ENCODE peak calls at places on chromosomes 1 and 21, in ten cellular contexts. One of them, this sample, is unnamed.
A peak's percentile ranks its signal among the peaks of the same experiment; 100 is the strongest.

GRCh38 chr1:27872802-27873665 is 690 bp downstream of the THEMIS2 start:
- DNase-seq in endothelial cell of umbilical vein: peak; percentile 37
- DNase-seq in IMR-90: peak; percentile 40
- DNase-seq in NB4: peak; percentile 56
- DNase-seq in body of pancreas: no peak
- DNase-seq in heart left ventricle: no peak
- DNase-seq in A549: no peak
- DNase-seq in HCT116: no peak
- DNase-seq in uterus: no peak
- DNase-seq in stomach: peak; percentile 26
- DNase-seq in this sample: peak; percentile 49

GRCh38 chr1:28241633-28242241 is 5.8 kb downstream of the ATP5IF1 start:
- DNase-seq in endothelial cell of umbilical vein: no peak
- DNase-seq in IMR-90: no peak
- DNase-seq in NB4: no peak
- DNase-seq in body of pancreas: no peak
- DNase-seq in heart left ventricle: no peak
- DNase-seq in A549: no peak
- DNase-seq in HCT116: no peak
- DNase-seq in uterus: no peak
- DNase-seq in stomach: no peak
- DNase-seq in this sample: no peak

GRCh38 chr21:25369524-25370300 is 237.6 kb downstream of the MRPL39 start:
- DNase-seq in endothelial cell of umbilical vein: no peak
- DNase-seq in IMR-90: peak; percentile 66
- DNase-seq in NB4: no peak
- DNase-seq in body of pancreas: no peak
- DNase-seq in heart left ventricle: no peak
- DNase-seq in A549: no peak
- DNase-seq in HCT116: no peak
- DNase-seq in uterus: no peak
- DNase-seq in stomach: no peak
- DNase-seq in this sample: no peak

GRCh38 chr1:197775282-197776262 is at the start of gene DENND1B:
- DNase-seq in endothelial cell of umbilical vein: peak; percentile 52
- DNase-seq in IMR-90: peak; percentile 61
- DNase-seq in NB4: peak; percentile 95
- DNase-seq in body of pancreas: peak; percentile 90
- DNase-seq in heart left ventricle: peak; percentile 68
- DNase-seq in A549: peak; percentile 39
- DNase-seq in HCT116: peak; percentile 43
- DNase-seq in uterus: peak; percentile 43
- DNase-seq in stomach: peak; percentile 86
- DNase-seq in this sample: peak; percentile 92

GRCh38 chr21:46538851-46539666 is 65.8 kb downstream of the S100B start:
- DNase-seq in endothelial cell of umbilical vein: no peak
- DNase-seq in IMR-90: no peak
- DNase-seq in NB4: no peak
- DNase-seq in body of pancreas: no peak
- DNase-seq in heart left ventricle: no peak
- DNase-seq in A549: no peak
- DNase-seq in HCT116: no peak
- DNase-seq in uterus: no peak
- DNase-seq in stomach: no peak
- DNase-seq in this sample: no peak

GRCh38 chr1:116379057-116379630 is 6.1 kb downstream of the ATP1A1 start:
- DNase-seq in endothelial cell of umbilical vein: no peak
- DNase-seq in IMR-90: peak; percentile 14
- DNase-seq in NB4: no peak
- DNase-seq in body of pancreas: no peak
- DNase-seq in heart left ventricle: no peak
- DNase-seq in A549: no peak
- DNase-seq in HCT116: no peak
- DNase-seq in uterus: no peak
- DNase-seq in stomach: no peak
- DNase-seq in this sample: no peak

GRCh38 chr1:196455697-196456096 is 152.5 kb downstream of the KCNT2 start:
- DNase-seq in endothelial cell of umbilical vein: no peak
- DNase-seq in IMR-90: no peak
- DNase-seq in NB4: no peak
- DNase-seq in body of pancreas: no peak
- DNase-seq in heart left ventricle: no peak
- DNase-seq in A549: no peak
- DNase-seq in HCT116: no peak
- DNase-seq in uterus: no peak
- DNase-seq in stomach: no peak
- DNase-seq in this sample: no peak

GRCh38 chr1:75632350-75632949 is 21.5 kb upstream of the SLC44A5 start:
- DNase-seq in endothelial cell of umbilical vein: peak; percentile 70
- DNase-seq in IMR-90: peak; percentile 23
- DNase-seq in NB4: peak; percentile 28
- DNase-seq in body of pancreas: no peak
- DNase-seq in heart left ventricle: no peak
- DNase-seq in A549: peak; percentile 4
- DNase-seq in HCT116: peak; percentile 13
- DNase-seq in uterus: no peak
- DNase-seq in stomach: no peak
- DNase-seq in this sample: no peak

GRCh38 chr1:168129933-168130332 is 6.8 kb downstream of the GPR161 start:
- DNase-seq in endothelial cell of umbilical vein: no peak
- DNase-seq in IMR-90: no peak
- DNase-seq in NB4: no peak
- DNase-seq in body of pancreas: no peak
- DNase-seq in heart left ventricle: no peak
- DNase-seq in A549: no peak
- DNase-seq in HCT116: no peak
- DNase-seq in uterus: no peak
- DNase-seq in stomach: no peak
- DNase-seq in this sample: no peak

GRCh38 chr1:59043796-59044195 is 253.1 kb upstream of the FGGY start:
- DNase-seq in endothelial cell of umbilical vein: no peak
- DNase-seq in IMR-90: peak; percentile 89
- DNase-seq in NB4: peak; percentile 24
- DNase-seq in body of pancreas: peak; percentile 46
- DNase-seq in heart left ventricle: peak; percentile 65
- DNase-seq in A549: no peak
- DNase-seq in HCT116: no peak
- DNase-seq in uterus: peak; percentile 93
- DNase-seq in stomach: no peak
- DNase-seq in this sample: peak; percentile 90

GRCh38 chr1:29282924-29283803 is 46.8 kb downstream of the PTPRU start:
- DNase-seq in endothelial cell of umbilical vein: peak; percentile 22
- DNase-seq in IMR-90: peak; percentile 40
- DNase-seq in NB4: peak; percentile 63
- DNase-seq in body of pancreas: no peak
- DNase-seq in heart left ventricle: no peak
- DNase-seq in A549: peak; percentile 64
- DNase-seq in HCT116: peak; percentile 74
- DNase-seq in uterus: no peak
- DNase-seq in stomach: no peak
- DNase-seq in this sample: no peak

GRCh38 chr1:14787604-14788003 is 189.1 kb downstream of the KAZN start:
- DNase-seq in endothelial cell of umbilical vein: no peak
- DNase-seq in IMR-90: no peak
- DNase-seq in NB4: peak; percentile 28
- DNase-seq in body of pancreas: peak; percentile 46
- DNase-seq in heart left ventricle: no peak
- DNase-seq in A549: no peak
- DNase-seq in HCT116: no peak
- DNase-seq in uterus: no peak
- DNase-seq in stomach: no peak
- DNase-seq in this sample: no peak

DNA sequence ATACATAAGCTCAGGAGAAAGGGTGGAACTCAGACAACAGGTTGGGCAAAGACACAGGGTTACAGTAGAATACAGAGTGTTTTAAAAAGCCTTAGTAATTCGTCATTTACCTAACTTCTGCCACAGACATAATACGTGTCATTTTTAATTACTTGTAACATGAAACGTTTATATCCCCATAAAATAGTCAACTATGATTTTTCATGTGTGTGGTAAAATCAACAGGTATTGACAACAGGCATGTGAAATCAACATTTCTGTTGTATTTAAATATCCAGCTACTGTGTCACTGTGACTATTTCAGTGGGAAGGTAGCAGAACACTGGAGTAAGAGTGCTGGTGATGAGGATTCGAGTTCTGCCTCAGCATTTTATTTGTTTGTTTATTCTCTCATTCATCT is 5.7 kb downstream of the FAM163A start:
- DNase-seq in endothelial cell of umbilical vein: no peak
- DNase-seq in IMR-90: no peak
- DNase-seq in NB4: no peak
- DNase-seq in body of pancreas: no peak
- DNase-seq in heart left ventricle: no peak
- DNase-seq in A549: no peak
- DNase-seq in HCT116: no peak
- DNase-seq in uterus: no peak
- DNase-seq in stomach: no peak
- DNase-seq in this sample: no peak
- H3K4me3 ChIP-seq in endothelial cell of umbilical vein: no peak overlapping the region
- H3K4me3 ChIP-seq in IMR-90: no peak overlapping the region
- H3K4me3 ChIP-seq in NB4: no peak overlapping the region
- H3K4me3 ChIP-seq in body of pancreas: no peak overlapping the region
- H3K4me3 ChIP-seq in heart left ventricle: no peak overlapping the region
- H3K4me3 ChIP-seq in A549: no peak overlapping the region
- H3K4me3 ChIP-seq in HCT116: no peak overlapping the region
- H3K4me3 ChIP-seq in uterus: no peak overlapping the region
- H3K4me3 ChIP-seq in stomach: no peak overlapping the region
- H3K4me3 ChIP-seq in this sample: no peak overlapping the region

GRCh38 chr1:77978293-77978968 is 441 bp downstream of the FUBP1 start:
- DNase-seq in endothelial cell of umbilical vein: peak; percentile 89
- DNase-seq in IMR-90: peak; percentile 95
- DNase-seq in NB4: peak; percentile 96
- DNase-seq in body of pancreas: peak; percentile 78
- DNase-seq in heart left ventricle: peak; percentile 77
- DNase-seq in A549: peak; percentile 37
- DNase-seq in HCT116: peak; percentile 81
- DNase-seq in uterus: peak; percentile 81
- DNase-seq in stomach: peak; percentile 69
- DNase-seq in this sample: no peak
- TF ChIP-seq CTCF in endothelial cell of umbilical vein: no peak
- TF ChIP-seq CTCF in IMR-90: no peak
- TF ChIP-seq CTCF in NB4: no peak
- TF ChIP-seq CTCF in body of pancreas: no peak
- TF ChIP-seq CTCF in heart left ventricle: no peak
- TF ChIP-seq CTCF in A549: no peak
- TF ChIP-seq CTCF in HCT116: no peak
- TF ChIP-seq CTCF in uterus: no peak
- TF ChIP-seq CTCF in stomach: no peak
- TF ChIP-seq CTCF in this sample: no peak

GRCh38 chr1:31714442-31715096 is 10.8 kb upstream of the COL16A1 start:
- DNase-seq in endothelial cell of umbilical vein: peak; percentile 70
- DNase-seq in IMR-90: peak; percentile 49
- DNase-seq in NB4: peak; percentile 48
- DNase-seq in body of pancreas: peak; percentile 35
- DNase-seq in heart left ventricle: peak; percentile 78
- DNase-seq in A549: peak; percentile 55
- DNase-seq in HCT116: no peak
- DNase-seq in uterus: peak; percentile 96
- DNase-seq in stomach: peak; percentile 42
- DNase-seq in this sample: peak; percentile 30

GRCh38 chr1:31715873-31716220 is 12.0 kb upstream of the COL16A1 start:
- DNase-seq in endothelial cell of umbilical vein: peak; percentile 18
- DNase-seq in IMR-90: no peak
- DNase-seq in NB4: no peak
- DNase-seq in body of pancreas: no peak
- DNase-seq in heart left ventricle: no peak
- DNase-seq in A549: no peak
- DNase-seq in HCT116: no peak
- DNase-seq in uterus: no peak
- DNase-seq in stomach: no peak
- DNase-seq in this sample: no peak

GRCh38 chr1:31717341-31717740 is 13.5 kb upstream of the COL16A1 start:
- DNase-seq in endothelial cell of umbilical vein: no peak
- DNase-seq in IMR-90: peak; percentile 37
- DNase-seq in NB4: no peak
- DNase-seq in body of pancreas: no peak
- DNase-seq in heart left ventricle: no peak
- DNase-seq in A549: no peak
- DNase-seq in HCT116: no peak
- DNase-seq in uterus: no peak
- DNase-seq in stomach: no peak
- DNase-seq in this sample: no peak

GRCh38 chr1:31712625-31713024 is 8.8 kb upstream of the COL16A1 start:
- DNase-seq in endothelial cell of umbilical vein: peak; percentile 76
- DNase-seq in IMR-90: peak; percentile 86
- DNase-seq in NB4: no peak
- DNase-seq in body of pancreas: no peak
- DNase-seq in heart left ventricle: peak; percentile 56
- DNase-seq in A549: no peak
- DNase-seq in HCT116: no peak
- DNase-seq in uterus: peak; percentile 84
- DNase-seq in stomach: peak; percentile 73
- DNase-seq in this sample: no peak

DNA sequence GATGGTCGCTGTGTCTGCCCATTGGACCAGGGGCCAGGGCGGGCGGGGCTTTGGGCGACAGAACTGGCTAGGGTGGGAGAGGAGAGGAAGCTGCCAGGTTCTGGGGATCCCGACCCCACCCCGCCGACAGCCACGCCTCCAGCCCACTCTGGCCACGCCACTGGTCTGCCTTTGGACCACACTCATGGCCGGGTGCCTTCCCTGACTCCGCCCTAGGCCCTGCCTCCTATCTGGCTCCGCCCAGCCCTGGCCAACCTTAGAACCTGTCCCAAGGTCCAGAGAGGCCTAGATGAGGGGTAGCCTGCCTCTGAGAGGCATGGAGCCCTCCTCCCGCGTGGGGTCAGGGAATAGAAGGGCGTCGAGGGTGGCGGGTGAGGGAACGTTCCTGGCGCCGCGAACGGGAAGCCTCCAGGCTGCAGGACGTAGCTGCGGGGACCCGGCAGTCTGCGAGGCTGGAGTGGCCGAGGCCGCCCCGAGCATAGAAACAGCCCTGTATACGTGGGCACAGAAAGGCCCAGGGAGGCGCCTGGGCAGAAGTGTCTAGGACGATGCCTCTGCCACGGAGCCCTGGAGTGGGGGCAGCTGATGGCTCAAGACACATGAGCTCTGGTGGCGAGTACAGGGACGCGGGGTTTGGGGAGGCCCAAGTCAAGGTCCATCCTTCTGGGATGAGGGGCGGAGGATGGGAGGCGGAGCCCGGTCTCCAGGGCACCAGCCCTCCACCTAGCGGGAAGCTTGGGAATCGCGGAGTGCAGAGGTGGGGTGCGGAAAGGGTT is 11.5 kb upstream of the COL16A1 start:
- DNase-seq in endothelial cell of umbilical vein: peak; percentile 92
- DNase-seq in IMR-90: peak; percentile 81
- DNase-seq in NB4: peak; percentile 39
- DNase-seq in body of pancreas: peak; percentile 76
- DNase-seq in heart left ventricle: peak; percentile 96
- DNase-seq in A549: peak; percentile 87
- DNase-seq in HCT116: peak; percentile 75
- DNase-seq in uterus: peak; percentile 97
- DNase-seq in stomach: peak; percentile 90
- DNase-seq in this sample: peak; percentile 95
- TF ChIP-seq POLR2A in endothelial cell of umbilical vein: no peak
- TF ChIP-seq POLR2A in IMR-90: no peak
- TF ChIP-seq POLR2A in NB4: no peak
- TF ChIP-seq POLR2A in body of pancreas: no peak
- TF ChIP-seq POLR2A in heart left ventricle: peak; percentile 84
- TF ChIP-seq POLR2A in A549: peak; percentile 73
- TF ChIP-seq POLR2A in HCT116: peak; percentile 62
- TF ChIP-seq POLR2A in uterus: peak; percentile 78
- TF ChIP-seq POLR2A in stomach: no peak
- TF ChIP-seq POLR2A in this sample: peak; percentile 89

GRCh38 chr1:1122078-1122811 is 6.4 kb upstream of the C1orf159 start:
- DNase-seq in endothelial cell of umbilical vein: peak; percentile 57
- DNase-seq in IMR-90: peak; percentile 59
- DNase-seq in NB4: peak; percentile 81
- DNase-seq in body of pancreas: peak; percentile 87
- DNase-seq in heart left ventricle: peak; percentile 78
- DNase-seq in A549: peak; percentile 76
- DNase-seq in HCT116: peak; percentile 21
- DNase-seq in uterus: peak; percentile 55
- DNase-seq in stomach: peak; percentile 90
- DNase-seq in this sample: peak; percentile 92
- H3K4me3 ChIP-seq in endothelial cell of umbilical vein: no peak overlapping the region
- H3K4me3 ChIP-seq in IMR-90: no peak overlapping the region
- H3K4me3 ChIP-seq in NB4: no peak overlapping the region
- H3K4me3 ChIP-seq in body of pancreas: no peak overlapping the region
- H3K4me3 ChIP-seq in heart left ventricle: peak overlapping the region; percentile 30
- H3K4me3 ChIP-seq in A549: no peak overlapping the region
- H3K4me3 ChIP-seq in HCT116: peak overlapping the region; percentile 35
- H3K4me3 ChIP-seq in uterus: no peak overlapping the region
- H3K4me3 ChIP-seq in stomach: peak overlapping the region; percentile 31
- H3K4me3 ChIP-seq in this sample: peak overlapping the region; percentile 13

This sample was measured in Peyer's patch.